ENCODE peak calls at places on chromosome 11, in eight cellular contexts. Z is heart left ventricle, A is GM13976, Q is AG10803, L is ovary, C is neural crest cell, M is GM12865, X is cardiac muscle cell. U is an unnamed sample.

GRCh38 chr11:3934658-3935057 is 79.2 kb downstream of the STIM1 start:
- DNase-seq in A (no peak), M (no peak), X (no peak), Z (no peak), L (no peak), C (no peak), Q (no peak), U (no peak)

GRCh38 chr11:118921929-118922744 is 3.6 kb downstream of the BCL9L start:
- DNase-seq in Q (peak; percentile 91), A (no peak), X (peak; percentile 94), C (no peak), L (peak; percentile 87), M (no peak), Z (peak; percentile 84), U (no peak)

GRCh38 chr11:17741487-17741886 is 6.9 kb downstream of the KCNC1 start:
- DNase-seq in C (no peak), M (no peak), X (no peak), A (no peak), Q (no peak), L (no peak), Z (no peak), U (no peak)

GRCh38 chr11:72069200-72069599 is 11.1 kb downstream of the NUMA1 start:
- DNase-seq in X (no peak), L (no peak), Q (peak; percentile 65), A (no peak), Z (no peak), C (no peak), M (peak; percentile 36), U (peak; percentile 35)

GRCh38 chr11:203056-203944 is 3.9 kb downstream of the BET1L start:
- DNase-seq in Q (no peak), A (no peak), X (no peak), M (peak; percentile 1), L (no peak), C (no peak), Z (no peak), U (no peak)

GRCh38 chr11:131898872-131899400 is 528.5 kb downstream of the NTM start:
- DNase-seq in C (no peak), Q (no peak), L (no peak), X (no peak), A (no peak), Z (no peak), M (no peak), U (no peak)

GRCh38 chr11:79160786-79161403 is 279.9 kb downstream of the TENM4 start:
- DNase-seq in M (peak; percentile 12), L (no peak), Q (peak; percentile 55), Z (no peak), X (peak; percentile 71), A (no peak), C (no peak), U (no peak)

GRCh38 chr11:107769189-107769588 is 57.3 kb upstream of the SLN start:
- DNase-seq in X (peak; percentile 39), M (no peak), Z (no peak), C (no peak), A (no peak), L (no peak), Q (peak; percentile 64), U (no peak)

GRCh38 chr11:13277719-13278619 is at the start of gene BMAL1:
- DNase-seq in Z (peak; percentile 64), C (peak; percentile 9), Q (no peak), M (peak; percentile 79), X (peak; percentile 11), L (peak; percentile 38), A (peak; percentile 64), U (peak; percentile 58)

GRCh38 chr11:68021167-68021787 is 9.2 kb upstream of the NDUFS8 start:
- DNase-seq in A (no peak), L (no peak), M (no peak), X (no peak), Z (no peak), C (no peak), Q (no peak), U (no peak)
- TF ChIP-seq CTCF in A (no peak), L (no peak), M (peak; percentile 24), X (peak; percentile 33), Z (no peak), C (peak; percentile 32), Q (no peak), U (no peak)

GRCh38 chr11:126175261-126175885 is 36.1 kb downstream of the RPUSD4 start:
- DNase-seq in Q (peak; percentile 66), L (peak; percentile 47), X (peak; percentile 77), C (no peak), Z (peak; percentile 35), A (no peak), M (no peak), U (no peak)

GRCh38 chr11:126169291-126169690 is 42.2 kb downstream of the RPUSD4 start:
- DNase-seq in C (no peak), M (no peak), A (no peak), X (no peak), Z (no peak), Q (no peak), L (no peak), U (no peak)

GRCh38 chr11:126174816-126175215 is 36.6 kb downstream of the RPUSD4 start:
- DNase-seq in X (no peak), L (no peak), A (no peak), C (no peak), M (no peak), Q (no peak), Z (no peak), U (no peak)

GRCh38 chr11:126173257-126173656 is 38.2 kb downstream of the RPUSD4 start:
- DNase-seq in C (no peak), L (no peak), X (no peak), Q (no peak), M (peak; percentile 9), Z (no peak), A (no peak), U (no peak)

DNA sequence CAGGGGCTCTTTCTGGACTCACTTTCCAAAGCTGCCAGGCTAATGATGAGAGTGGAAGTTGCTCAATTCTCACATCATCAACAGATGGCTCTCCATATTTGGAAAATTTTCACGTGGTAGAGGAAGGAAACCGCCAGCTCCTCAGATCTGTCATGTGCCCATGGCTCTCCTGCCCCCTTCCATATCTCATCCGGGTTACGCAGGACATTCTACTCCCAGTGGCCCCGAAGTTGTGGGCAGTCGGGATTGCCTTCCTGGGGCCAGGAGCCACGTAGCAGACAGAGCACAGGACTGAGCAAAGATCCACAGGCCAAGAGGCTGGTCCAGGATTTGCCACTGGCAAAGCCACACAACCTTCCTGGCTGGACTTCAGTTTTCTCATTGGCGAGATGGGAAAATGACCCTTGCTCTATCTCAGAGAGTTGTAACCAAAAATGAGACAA is 38.8 kb downstream of the RPUSD4 start:
- DNase-seq in M (no peak), Q (peak; percentile 92), A (no peak), C (no peak), X (peak; percentile 67), L (no peak), Z (no peak), U (no peak)
- TF ChIP-seq CTCF in M (no peak), Q (no peak), A (no peak), C (no peak), X (no peak), L (no peak), Z (no peak), U (no peak)

GRCh38 chr11:2481253-2481652 is 36.4 kb downstream of the KCNQ1 start:
- DNase-seq in Q (no peak), A (no peak), X (no peak), M (no peak), Z (no peak), C (no peak), L (no peak), U (no peak)

GRCh38 chr11:2484576-2485125 is 39.8 kb downstream of the KCNQ1 start:
- DNase-seq in L (no peak), Z (no peak), C (no peak), X (no peak), M (no peak), Q (no peak), A (no peak), U (no peak)

GRCh38 chr11:2482745-2483144 is 37.9 kb downstream of the KCNQ1 start:
- DNase-seq in X (no peak), Z (no peak), Q (no peak), A (no peak), M (no peak), L (no peak), C (no peak), U (no peak)

GRCh38 chr11:2482199-2482598 is 37.4 kb downstream of the KCNQ1 start:
- DNase-seq in M (no peak), L (no peak), Q (no peak), X (no peak), C (no peak), Z (no peak), A (no peak), U (no peak)

GRCh38 chr11:2483426-2483825 is 38.6 kb downstream of the KCNQ1 start:
- DNase-seq in C (no peak), Q (no peak), M (no peak), A (no peak), X (no peak), Z (no peak), L (no peak), U (no peak)
- TF ChIP-seq CTCF in C (no peak), Q (no peak), M (no peak), A (no peak), X (no peak), Z (no peak), L (no peak), U (no peak)

GRCh38 chr11:44464741-44465140 is 100.7 kb upstream of the CD82 start:
- DNase-seq in Q (no peak), A (no peak), L (no peak), C (no peak), Z (no peak), X (no peak), M (peak; percentile 7), U (no peak)
- TF ChIP-seq CTCF in Q (no peak), A (no peak), L (no peak), C (peak; percentile 30), Z (no peak), X (no peak), M (no peak), U (no peak)

GRCh38 chr11:40816976-40817375 is 642.5 kb downstream of the LRRC4C start:
- DNase-seq in X (no peak), L (no peak), Z (no peak), C (no peak), M (no peak), A (no peak), Q (no peak), U (no peak)

GRCh38 chr11:40819230-40819629 is 640.2 kb downstream of the LRRC4C start:
- DNase-seq in L (no peak), A (no peak), Q (no peak), M (no peak), X (no peak), Z (no peak), C (no peak), U (no peak)
- TF ChIP-seq CTCF in L (no peak), A (no peak), Q (no peak), M (no peak), X (no peak), Z (no peak), C (no peak), U (no peak)